ENCODE peak calls at places on chromosomes 6 and 20, in seven cellular contexts. H is GM18507, V is non-pigmented ciliary epithelial cell, F is lower lobe of right lung, A is cortex of kidney, R is HFFc6, L is H9. J is an unnamed sample.

GRCh38 chr20:36063916-36064660 is 90.5 kb upstream of the EPB41L1 start:
- DNase-seq in R (no peak), L (no peak), A (no peak), F (no peak), H (no peak), V (no peak), J (no peak)

GRCh38 chr6:163890100-163890499 is 475.6 kb downstream of the QKI start:
- DNase-seq in R (no peak), F (no peak), L (no peak), H (no peak), A (no peak), V (no peak), J (no peak)

GRCh38 chr6:7785243-7785941 is 59.5 kb downstream of the BMP6 start:
- DNase-seq in L (no peak), F (no peak), A (no peak), V (no peak), R (no peak), H (no peak), J (no peak)

GRCh38 chr6:43798688-43799444 is 28.9 kb downstream of the VEGFA start:
- DNase-seq in R (peak; percentile 84), F (peak; percentile 90), V (no peak), L (no peak), H (no peak), A (no peak), J (peak; percentile 99)

GRCh38 chr6:34663887-34664269 is 32.7 kb downstream of the ILRUN start:
- DNase-seq in V (no peak), A (no peak), F (no peak), R (peak; percentile 17), L (no peak), H (no peak), J (no peak)

GRCh38 chr6:47071681-47072080 is 29.5 kb upstream of the ADGRF1 start:
- DNase-seq in R (no peak), H (no peak), V (no peak), F (no peak), A (no peak), L (no peak), J (no peak)

GRCh38 chr6:38638941-38639497 is 710 bp downstream of the BTBD9 start:
- DNase-seq in V (no peak), R (peak; percentile 39), H (peak; percentile 2), A (no peak), L (no peak), F (no peak), J (peak; percentile 3)

GRCh38 chr6:79570129-79570801 is 33.0 kb upstream of the LCA5 start:
- DNase-seq in F (no peak), A (no peak), H (no peak), R (peak; percentile 15), L (peak; percentile 79), V (peak; percentile 43), J (no peak)

GRCh38 chr6:13813621-13814175 is 659 bp downstream of the MCUR1 start:
- DNase-seq in A (no peak), L (peak; percentile 87), F (peak; percentile 81), V (peak; percentile 3), H (no peak), R (peak; percentile 36), J (peak; percentile 10)

GRCh38 chr6:91299544-91300491 is 712.9 kb upstream of the MAP3K7 start:
- DNase-seq in A (no peak), H (no peak), F (no peak), V (peak; percentile 83), L (peak; percentile 76), R (no peak), J (peak; percentile 43)

GRCh38 chr20:1209447-1210387 is 6.5 kb downstream of the C20orf202 start:
- DNase-seq in L (no peak), V (no peak), H (no peak), A (no peak), F (no peak), R (peak; percentile 12), J (no peak)

GRCh38 chr6:44527191-44527960 is 139.9 kb downstream of the CDC5L start:
- DNase-seq in F (no peak), H (no peak), A (no peak), R (no peak), L (peak; percentile 11), V (no peak), J (no peak)

GRCh38 chr6:167930300-167930699 is 67.2 kb upstream of the KIF25 start:
- DNase-seq in R (peak; percentile 74), H (no peak), A (no peak), L (no peak), V (no peak), F (no peak), J (no peak)

GRCh38 chr20:47220161-47220582 is 136.3 kb downstream of the ZMYND8 start:
- DNase-seq in V (no peak), F (no peak), R (peak; percentile 22), A (no peak), L (peak; percentile 53), H (no peak), J (no peak)

GRCh38 chr6:149503276-149503675 is 18.5 kb upstream of the ZC3H12D start:
- DNase-seq in R (no peak), L (no peak), H (no peak), V (no peak), F (no peak), A (no peak), J (no peak)

GRCh38 chr6:139109558-139109957 is 25.3 kb upstream of the HECA start:
- DNase-seq in V (no peak), F (no peak), L (peak; percentile 70), A (no peak), H (no peak), R (peak; percentile 24), J (no peak)

J was measured in gastrocnemius medialis.